ENCODE peak calls at places on chromosomes 4 and X, in ten cellular contexts. Q, W, T, F, N, I, M, O, X and K are unnamed samples.

GRCh38 chrX:108199691-108200090 is 108.1 kb downstream of the ATG4A start:
- DNase-seq in Q (no peak), O (peak), W (peak), T (no peak), F (peak), M (peak), X (no peak), N (peak), I (no peak), K (peak)

GRCh38 chr4:113447061-113447460 is 314.5 kb downstream of the CAMK2D start:
- DNase-seq in I (no peak), F (no peak), Q (no peak), O (peak), T (no peak), W (no peak), N (peak), M (no peak), X (no peak), K (no peak)

GRCh38 chrX:39869846-39870601 is 227.7 kb downstream of the BCOR start:
- DNase-seq in Q (no peak), N (peak), F (no peak), W (peak), T (no peak), M (peak), O (peak), I (no peak), X (no peak), K (no peak)

GRCh38 chrX:81377329-81377728 is 175.4 kb downstream of the SH3BGRL start:
- DNase-seq in X (no peak), W (peak), M (peak), I (no peak), O (peak), T (no peak), N (peak), F (peak), Q (no peak), K (peak)

GRCh38 chrX:134512566-134512965 is 52.6 kb downstream of the HPRT1 start:
- DNase-seq in N (peak), F (peak), W (peak), M (peak), Q (no peak), I (no peak), O (peak), X (no peak), T (no peak), K (no peak)

GRCh38 chr4:156238171-156238570 is 284.5 kb upstream of the CTSO start:
- DNase-seq in X (no peak), I (no peak), W (peak), M (no peak), F (no peak), Q (no peak), O (peak), N (no peak), T (no peak), K (no peak)

GRCh38 chr4:174316954-174317353 is 33.2 kb downstream of the CEP44 start:
- DNase-seq in M (no peak), W (no peak), I (no peak), O (no peak), X (no peak), T (no peak), F (no peak), N (peak), Q (no peak), K (no peak)

GRCh38 chrX:97065973-97066372 is 182.3 kb downstream of the RPA4 start:
- DNase-seq in F (no peak), N (peak), W (peak), X (no peak), I (no peak), Q (no peak), O (peak), M (no peak), T (no peak), K (no peak)

GRCh38 chr4:112973897-112974296 is 75.6 kb upstream of the ANK2 start:
- DNase-seq in M (no peak), Q (no peak), N (no peak), I (no peak), W (no peak), T (no peak), X (no peak), F (no peak), O (no peak), K (no peak)

GRCh38 chr4:102824398-102824797 is 3.0 kb downstream of the UBE2D3 start:
- DNase-seq in W (no peak), M (no peak), T (no peak), Q (no peak), O (no peak), I (no peak), F (no peak), N (peak), X (no peak), K (no peak)

GRCh38 chr4:154507170-154507569 is 15.6 kb upstream of the DCHS2 start:
- DNase-seq in M (no peak), F (no peak), Q (no peak), W (peak), I (no peak), O (peak), N (no peak), X (no peak), T (no peak), K (no peak)

GRCh38 chr4:33255094-33255493 is 2534.9 kb downstream of the PCDH7 start:
- DNase-seq in Q (no peak), O (no peak), I (no peak), N (no peak), M (no peak), X (no peak), W (no peak), T (no peak), F (no peak), K (no peak)

GRCh38 chr4:7423801-7424552 is 10.8 kb downstream of the PSAPL1 start:
- DNase-seq in Q (no peak), W (no peak), N (no peak), M (no peak), O (no peak), I (peak), T (peak), X (peak), F (no peak), K (no peak)

GRCh38 chr4:179804440-179804839 is 2362.2 kb upstream of the AGA start:
- DNase-seq in N (peak), F (no peak), M (no peak), W (no peak), X (no peak), T (no peak), Q (no peak), I (no peak), O (no peak), K (no peak)

GRCh38 chr4:134544303-134544761 is 342.7 kb upstream of the PABPC4L start:
- DNase-seq in F (no peak), T (no peak), N (no peak), Q (no peak), W (peak), M (peak), O (no peak), X (no peak), I (no peak), K (no peak)

GRCh38 chr4:152805071-152805650 is 25.4 kb downstream of the ARFIP1 start:
- DNase-seq in I (no peak), F (no peak), N (no peak), M (no peak), Q (no peak), W (no peak), T (no peak), X (no peak), O (no peak), K (no peak)

GRCh38 chrX:106415276-106415895 is 196.4 kb upstream of the RADX start:
- DNase-seq in I (no peak), X (no peak), F (peak), W (peak), N (peak), T (no peak), O (peak), M (peak), Q (no peak), K (peak)

GRCh38 chr4:38163216-38164006 is 203.2 kb downstream of the PTTG2 start:
- DNase-seq in N (peak), I (no peak), Q (no peak), M (peak), W (peak), T (no peak), X (no peak), O (peak), F (no peak), K (no peak)

GRCh38 chr4:39685990-39686389 is 11.9 kb upstream of the UBE2K start:
- DNase-seq in F (no peak), X (no peak), W (no peak), I (no peak), T (no peak), Q (no peak), N (no peak), O (no peak), M (no peak), K (no peak)

GRCh38 chrX:43068639-43069038 is 290.7 kb upstream of the PPP1R2C start:
- DNase-seq in I (no peak), F (no peak), N (no peak), M (no peak), W (no peak), T (no peak), X (no peak), Q (no peak), O (no peak), K (no peak)

GRCh38 chr4:47032405-47033106 is 1.2 kb downstream of the GABRB1 start:
- DNase-seq in T (peak), Q (no peak), F (peak), I (peak), X (peak), W (no peak), N (peak), O (peak), M (peak), K (peak)

GRCh38 chr4:54589586-54589985 is 68.2 kb upstream of the KIT start:
- DNase-seq in T (no peak), O (no peak), I (no peak), X (no peak), M (no peak), N (no peak), W (no peak), Q (no peak), F (no peak), K (no peak)

GRCh38 chrX:115232933-115233496 is 881 bp downstream of the LRCH2 start:
- DNase-seq in M (no peak), X (no peak), I (no peak), F (no peak), Q (no peak), W (no peak), N (no peak), O (no peak), T (no peak), K (no peak)

GRCh38 chrX:81355436-81355835 is 153.5 kb downstream of the SH3BGRL start:
- DNase-seq in O (no peak), N (no peak), Q (no peak), F (no peak), W (no peak), I (no peak), M (no peak), T (no peak), X (no peak), K (peak)

GRCh38 chrX:18992829-18993228 is 8.9 kb upstream of the PHKA2 start:
- DNase-seq in M (peak), N (no peak), Q (no peak), X (no peak), F (no peak), W (peak), I (no peak), O (no peak), T (no peak), K (no peak)

GRCh38 chr4:2745981-2746806 is 9.9 kb downstream of the TNIP2 start:
- DNase-seq in Q (peak), X (peak), W (peak), I (peak), M (peak), N (peak), F (no peak), O (peak), T (peak), K (no peak)

GRCh38 chr4:84243685-84244084 is 255.4 kb downstream of the NKX6-1 start:
- DNase-seq in M (no peak), Q (no peak), N (no peak), F (no peak), O (no peak), T (no peak), W (no peak), X (no peak), I (no peak), K (no peak)

GRCh38 chr4:38499101-38499500 is 164.9 kb upstream of the KLF3 start:
- DNase-seq in O (no peak), W (no peak), I (no peak), T (no peak), F (no peak), Q (no peak), N (no peak), M (no peak), X (no peak), K (no peak)

GRCh38 chr4:118964891-118965411 is 76.3 kb downstream of the SYNPO2 start:
- DNase-seq in O (no peak), Q (no peak), F (no peak), X (no peak), T (no peak), W (no peak), M (no peak), N (peak), I (no peak), K (no peak)

GRCh38 chrX:47843363-47843762 is 6.7 kb downstream of the ZNF81 start:
- DNase-seq in F (no peak), M (no peak), O (no peak), T (no peak), X (no peak), Q (no peak), N (no peak), I (no peak), W (no peak), K (no peak)

GRCh38 chrX:112851806-112852205 is 11.2 kb upstream of the AMOT start:
- DNase-seq in N (peak), I (no peak), T (no peak), M (no peak), O (peak), Q (no peak), X (no peak), F (no peak), W (no peak), K (no peak)

GRCh38 chr4:182093947-182094346 is 149.3 kb upstream of the TENM3 start:
- DNase-seq in F (no peak), N (no peak), Q (no peak), I (no peak), W (no peak), X (no peak), M (no peak), O (no peak), T (no peak), K (no peak)

GRCh38 chr4:168451744-168452394 is 28.4 kb downstream of the DDX60L start:
- DNase-seq in O (peak), W (peak), N (peak), T (no peak), Q (no peak), I (no peak), M (peak), F (no peak), X (no peak), K (no peak)

GRCh38 chr4:182619659-182620058 is 297.5 kb downstream of the DCTD start:
- DNase-seq in O (no peak), X (no peak), W (no peak), T (no peak), I (no peak), F (no peak), Q (no peak), M (no peak), N (no peak), K (no peak)

GRCh38 chr4:134632056-134632455 is 430.5 kb upstream of the PABPC4L start:
- DNase-seq in N (no peak), F (no peak), Q (no peak), I (no peak), X (no peak), T (no peak), W (no peak), M (no peak), O (no peak), K (no peak)

GRCh38 chr4:119113033-119113655 is 22.5 kb upstream of the MYOZ2 start:
- DNase-seq in W (peak), O (peak), M (peak), I (no peak), T (no peak), F (no peak), X (no peak), Q (no peak), N (peak), K (no peak)

GRCh38 chrX:107197306-107197705 is 8.9 kb downstream of the NUP62CL start:
- DNase-seq in N (no peak), X (no peak), I (no peak), O (no peak), F (no peak), M (no peak), T (no peak), Q (no peak), W (no peak), K (no peak)

GRCh38 chr4:109162759-109163158 is 139.7 kb downstream of the COL25A1 start:
- DNase-seq in Q (no peak), I (no peak), F (no peak), T (no peak), W (no peak), O (no peak), X (no peak), N (no peak), M (no peak), K (no peak)
- TF ChIP-seq CTCF in Q (no peak), I (no peak), F (no peak), T (no peak), W (peak), O (no peak), X (no peak), N (no peak), M (no peak), K (no peak)

DNA sequence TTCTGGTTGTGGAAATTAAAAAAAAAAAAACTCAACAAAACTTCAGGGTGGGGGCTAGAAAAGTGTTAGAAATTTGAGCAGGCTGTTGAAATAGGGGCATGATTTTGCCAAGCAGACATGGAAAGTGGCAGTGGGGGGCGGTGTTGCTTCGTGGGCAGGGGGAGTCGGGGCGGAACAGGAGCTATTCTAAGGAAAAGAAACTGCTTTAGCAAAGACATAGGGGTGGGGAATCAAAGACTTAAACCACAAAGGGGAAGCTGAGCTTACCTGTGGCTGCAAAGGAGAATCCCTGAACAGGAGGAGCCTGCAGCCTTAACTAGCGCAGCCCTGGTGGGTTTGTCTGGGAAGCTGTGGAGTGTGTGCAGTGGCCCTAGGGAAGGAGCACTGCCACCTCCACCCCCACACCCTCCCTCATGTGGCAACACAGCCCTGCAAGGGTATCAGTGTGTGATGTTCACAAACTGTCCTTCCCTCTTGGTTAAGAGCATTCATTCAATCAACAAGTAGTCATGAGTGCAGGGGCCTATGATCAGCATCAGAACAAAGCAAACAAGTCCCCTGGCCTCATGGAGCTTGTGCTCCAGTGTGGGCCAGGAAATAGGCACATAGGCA is 20.5 kb downstream of the SEL1L3 start:
- DNase-seq in M (no peak), O (no peak), I (no peak), N (no peak), Q (no peak), F (no peak), W (no peak), T (no peak), X (no peak), K (no peak)
- TF ChIP-seq CTCF in M (no peak), O (no peak), I (no peak), N (peak), Q (no peak), F (peak), W (no peak), T (no peak), X (no peak), K (no peak)

GRCh38 chrX:26922278-26922677 is 540.9 kb downstream of the PPP4R3C start:
- DNase-seq in Q (no peak), I (no peak), X (no peak), N (peak), F (no peak), O (no peak), W (peak), T (no peak), M (no peak), K (no peak)

GRCh38 chrX:26915064-26915463 is 548.1 kb downstream of the PPP4R3C start:
- DNase-seq in O (peak), M (no peak), I (no peak), N (no peak), T (no peak), F (no peak), Q (no peak), X (no peak), W (no peak), K (no peak)

GRCh38 chrX:26914232-26914631 is 548.9 kb downstream of the PPP4R3C start:
- DNase-seq in W (no peak), N (no peak), O (no peak), X (no peak), Q (no peak), M (no peak), F (no peak), T (no peak), I (no peak), K (no peak)

DNA sequence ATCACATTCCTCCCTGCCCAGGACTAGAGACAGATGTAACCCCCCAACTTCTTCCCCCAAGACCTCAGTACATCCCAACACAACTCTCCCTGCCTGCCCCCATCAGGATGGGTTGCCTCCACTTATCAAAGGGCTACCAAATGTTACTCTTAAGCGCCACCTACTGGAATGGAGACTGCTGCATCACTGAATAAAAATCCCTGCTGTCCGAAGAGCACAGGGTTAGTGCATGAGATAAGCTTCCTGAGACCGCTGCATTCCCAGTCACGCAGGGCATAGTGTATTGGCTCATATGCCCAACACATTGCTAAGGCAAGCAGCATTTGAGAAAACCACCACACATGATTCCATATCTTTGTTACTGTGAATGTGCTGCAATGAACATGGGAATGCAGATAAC is 544.5 kb downstream of the PPP4R3C start:
- DNase-seq in I (no peak), Q (no peak), T (no peak), W (peak), F (peak), N (peak), X (no peak), O (peak), M (peak), K (no peak)
- TF ChIP-seq CTCF in I (peak), Q (no peak), T (no peak), W (peak), F (peak), N (peak), X (peak), O (peak), M (no peak), K (no peak)

GRCh38 chrX:13265549-13266132 is 54.2 kb downstream of the ATXN3L start:
- DNase-seq in O (no peak), F (no peak), X (no peak), N (no peak), W (no peak), I (no peak), Q (no peak), T (no peak), M (no peak), K (no peak)
- TF ChIP-seq CTCF in O (no peak), F (no peak), X (no peak), N (no peak), W (no peak), I (no peak), Q (no peak), T (no peak), M (no peak), K (no peak)